ENCODE peak calls at places on chromosomes 3 and 15, in five cellular contexts. Y is uterus, C is endothelial cell, I is Ammon's horn, Q is T-helper 2 cell. M is an unnamed sample.

GRCh38 chr15:52295421-52295991 is at the start of gene MYO5C:
- DNase-seq in Y (peak), C (peak), I (no peak), Q (no peak), M (peak)

GRCh38 chr3:97817965-97818364 is 3.8 kb upstream of the CRYBG3 start:
- DNase-seq in Y (no peak), C (no peak), I (peak), Q (no peak), M (no peak)

GRCh38 chr15:33623010-33623409 is 312.2 kb downstream of the RYR3 start:
- DNase-seq in Y (no peak), C (no peak), I (no peak), Q (no peak), M (no peak)

GRCh38 chr3:128297401-128298138 is 144.3 kb downstream of the EEFSEC start:
- DNase-seq in Y (no peak), C (no peak), I (no peak), Q (no peak), M (no peak)

GRCh38 chr15:81296673-81297072 is 27.3 kb downstream of the STARD5 start:
- DNase-seq in Y (no peak), C (peak), I (peak), Q (peak), M (no peak)

GRCh38 chr3:50392101-50392715 is 32.9 kb upstream of the TMEM115 start:
- DNase-seq in Y (no peak), C (no peak), I (peak), Q (no peak), M (no peak)

GRCh38 chr3:131216801-131217200 is 164.8 kb upstream of the NUDT16 start:
- DNase-seq in Y (no peak), C (no peak), I (peak), Q (no peak), M (no peak)

GRCh38 chr3:101954946-101955345 is 105.6 kb downstream of the NFKBIZ start:
- DNase-seq in Y (no peak), C (no peak), I (no peak), Q (no peak), M (no peak)

GRCh38 chr15:74725845-74726773 is 781 bp upstream of the CYP1A1 start:
- DNase-seq in Y (peak), C (peak), I (no peak), Q (peak), M (peak)

GRCh38 chr3:8954938-8955763 is 8.1 kb downstream of the RAD18 start:
- DNase-seq in Y (no peak), C (no peak), I (no peak), Q (no peak), M (no peak)

GRCh38 chr15:64842986-64843561 is 1.4 kb downstream of the PLEKHO2 start:
- DNase-seq in Y (peak), C (peak), I (peak), Q (no peak), M (no peak)

M was measured in cerebellum.